ENCODE peak calls at places on chromosomes 5 and 9, in four cellular contexts. O is HL-60, S is lung, V is uterus. N is an unnamed sample.
A peak's percentile ranks its signal among the peaks of the same experiment; 100 is the strongest.

GRCh38 chr9:29078063-29078660 is 1504.9 kb upstream of the C9orf72 start:
- DNase-seq in O (no peak), S (no peak), V (no peak), N (no peak)

GRCh38 chr5:125743939-125744338 is 679.3 kb upstream of the GRAMD2B start:
- DNase-seq in O (no peak), S (no peak), V (no peak), N (no peak)

GRCh38 chr9:24041294-24041693 is 215.3 kb upstream of the ELAVL2 start:
- DNase-seq in O (no peak), S (no peak), V (no peak), N (no peak)

GRCh38 chr5:135448071-135448704 is 1.0 kb upstream of the DCANP1 start:
- DNase-seq in O (no peak), S (no peak), V (no peak), N (no peak)

GRCh38 chr9:38761999-38762398 is 42.1 kb upstream of the FAM240B start:
- DNase-seq in O (no peak), S (no peak), V (no peak), N (no peak)

GRCh38 chr5:26791021-26791420 is 247.4 kb downstream of the CDH9 start:
- DNase-seq in O (no peak), S (no peak), V (no peak), N (no peak)

GRCh38 chr9:130938652-130939404 is at the start of gene FIBCD1:
- DNase-seq in O (peak; percentile 59), S (no peak), V (no peak), N (no peak)

GRCh38 chr5:59685806-59686205 is 207.7 kb downstream of the PDE4D start:
- DNase-seq in O (no peak), S (no peak), V (no peak), N (no peak)

GRCh38 chr9:108562176-108562575 is 293.6 kb downstream of the ACTL7B start:
- DNase-seq in O (no peak), S (no peak), V (no peak), N (no peak)

GRCh38 chr9:95815961-95816360 is 59.5 kb upstream of the ERCC6L2 start:
- DNase-seq in O (no peak), S (no peak), V (no peak), N (no peak)

GRCh38 chr9:2340046-2340760 is 281.4 kb upstream of the VLDLR start:
- DNase-seq in O (no peak), S (no peak), V (no peak), N (no peak)

GRCh38 chr9:94819161-94819677 is 92.7 kb downstream of the AOPEP start:
- DNase-seq in O (no peak), S (no peak), V (no peak), N (no peak)

GRCh38 chr9:1941989-1942388 is 73.2 kb upstream of the SMARCA2 start:
- DNase-seq in O (no peak), S (no peak), V (no peak), N (no peak)

GRCh38 chr5:1380011-1380817 is 35.3 kb upstream of the CLPTM1L start:
- DNase-seq in O (peak; percentile 5), S (peak; percentile 69), V (no peak), N (peak; percentile 48)
- TF ChIP-seq CTCF in O (no peak), S (peak; percentile 33), V (peak; percentile 32), N (peak; percentile 62)

GRCh38 chr5:150653145-150653761 is 7.8 kb upstream of the MYOZ3 start:
- DNase-seq in O (no peak), S (no peak), V (no peak), N (no peak)
- TF ChIP-seq CTCF in O (no peak), S (no peak), V (no peak), N (no peak)

DNA sequence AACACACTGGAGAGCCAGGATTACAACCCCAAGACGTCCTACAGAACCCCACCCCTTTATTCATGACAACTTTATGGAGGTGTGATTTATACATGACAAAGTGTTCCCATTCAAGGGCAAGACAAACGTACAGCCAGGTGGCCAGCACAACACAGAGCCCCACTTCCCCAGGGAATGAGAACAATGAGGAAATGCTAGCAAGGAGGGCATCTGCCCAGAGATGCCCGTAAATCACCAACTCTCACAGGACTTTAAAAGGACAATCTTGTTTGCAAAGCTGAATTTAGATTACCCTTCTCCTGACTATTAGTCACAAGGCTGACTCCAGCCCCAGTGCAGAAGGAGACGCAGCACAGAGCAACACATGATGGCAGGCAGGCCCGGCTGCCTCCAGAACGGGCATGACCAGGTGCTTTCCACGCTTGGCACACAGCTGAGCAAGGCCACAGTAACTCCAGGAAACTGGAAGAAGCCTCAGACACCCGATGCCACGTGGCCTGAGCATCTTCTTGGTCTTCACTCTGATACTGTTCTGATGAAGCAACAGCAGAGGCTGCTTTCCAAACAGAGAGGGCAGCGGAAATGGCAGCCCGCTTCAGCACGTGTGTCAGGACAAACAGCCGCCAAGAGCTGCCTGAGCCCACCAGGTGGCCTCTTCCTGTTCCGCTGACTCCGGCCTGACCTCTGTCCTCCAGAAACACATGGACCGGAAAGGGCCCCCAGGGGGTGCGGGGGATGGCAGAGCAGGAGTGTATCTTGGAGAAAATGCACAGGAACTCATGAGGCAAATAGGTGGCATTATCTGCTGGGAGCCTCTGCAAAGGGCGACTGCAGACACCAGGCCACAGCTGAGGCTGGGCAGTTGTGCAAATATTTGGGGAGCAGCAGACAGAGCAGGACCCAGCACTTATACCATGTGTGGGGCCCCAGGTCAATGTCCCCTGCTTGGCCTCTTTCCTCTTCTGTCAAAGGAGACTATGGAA is 51.3 kb downstream of the ROR2 start:
- DNase-seq in O (peak; percentile 82), S (no peak), V (peak; percentile 67), N (peak; percentile 32)
- TF ChIP-seq CTCF in O (no peak), S (no peak), V (no peak), N (no peak)

GRCh38 chr9:105116047-105116868 is 128.2 kb upstream of the SLC44A1 start:
- DNase-seq in O (no peak), S (no peak), V (no peak), N (no peak)

GRCh38 chr9:105118646-105119045 is 125.8 kb upstream of the SLC44A1 start:
- DNase-seq in O (no peak), S (no peak), V (no peak), N (no peak)

GRCh38 chr9:105119166-105119565 is 125.3 kb upstream of the SLC44A1 start:
- DNase-seq in O (no peak), S (no peak), V (no peak), N (no peak)

GRCh38 chr9:105114956-105115728 is 129.3 kb upstream of the SLC44A1 start:
- DNase-seq in O (peak; percentile 88), S (peak; percentile 51), V (peak; percentile 17), N (no peak)

DNA sequence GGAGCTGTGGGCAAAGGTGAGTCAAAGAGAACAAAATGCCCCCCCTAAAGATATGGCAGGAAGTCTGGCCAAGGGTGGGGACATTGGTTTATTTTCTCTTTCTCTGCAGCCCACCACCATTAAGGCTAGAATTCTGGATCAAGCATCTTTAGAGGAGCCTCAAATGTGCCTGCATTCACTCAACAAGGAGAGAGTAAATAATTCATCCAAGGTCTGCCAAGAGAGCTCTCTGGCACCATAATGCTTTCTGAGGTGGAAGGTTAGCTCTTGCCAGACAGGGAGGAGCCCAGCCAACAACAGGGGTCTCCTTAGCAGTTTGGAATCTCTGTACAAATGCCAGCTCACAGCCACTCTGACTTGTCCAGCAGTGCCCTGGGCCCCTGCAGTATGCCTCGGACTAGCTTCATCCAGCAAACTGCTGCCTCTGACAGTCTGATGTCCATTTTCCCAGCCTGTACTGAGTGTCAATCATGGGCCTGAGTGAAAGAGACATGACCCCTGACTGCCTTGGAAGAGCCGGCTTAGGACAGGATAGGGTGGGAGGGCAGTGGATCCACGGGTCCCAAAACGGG is 127.3 kb upstream of the SLC44A1 start:
- DNase-seq in O (no peak), S (no peak), V (no peak), N (no peak)
- TF ChIP-seq CTCF in O (no peak), S (no peak), V (no peak), N (no peak)

DNA sequence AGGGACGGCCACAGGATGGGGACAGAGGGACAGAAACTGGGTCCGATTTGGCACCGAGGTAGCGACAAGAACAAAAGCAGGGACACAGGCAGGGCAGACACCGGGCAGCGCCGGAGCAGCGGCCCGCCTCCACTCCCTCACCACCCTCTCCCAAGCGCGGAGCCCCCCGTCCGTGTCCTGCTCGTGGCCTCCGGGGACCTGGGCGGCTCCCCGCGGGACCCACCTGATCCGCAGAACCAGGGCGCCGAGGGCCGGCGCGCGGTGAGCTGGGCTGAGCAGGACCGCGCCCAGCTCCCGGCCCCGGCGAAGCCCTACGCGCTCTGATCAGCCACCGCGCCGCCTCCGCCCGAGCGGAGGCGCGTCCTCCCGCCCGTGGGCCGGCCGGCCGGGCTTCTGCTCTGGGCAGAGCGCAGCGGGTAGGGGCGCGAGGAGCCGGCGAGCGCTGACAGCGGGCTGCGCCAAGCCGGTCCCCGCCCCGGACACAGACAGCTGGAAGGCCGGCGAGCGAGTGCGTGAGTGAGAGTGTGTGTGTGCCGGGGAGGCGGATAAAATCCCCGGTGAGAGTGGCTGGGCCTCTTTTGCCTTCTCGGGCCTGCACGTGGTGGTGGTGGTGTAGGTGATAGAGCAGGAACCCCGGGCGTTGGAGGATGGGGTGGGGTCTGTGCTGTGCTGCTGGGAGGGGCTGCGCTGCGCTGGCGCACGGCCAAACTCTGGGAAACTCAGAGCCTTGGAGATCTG is at the start of gene GGTA1:
- DNase-seq in O (no peak), S (peak; percentile 58), V (peak; percentile 48), N (peak; percentile 26)
- TF ChIP-seq CTCF in O (no peak), S (no peak), V (no peak), N (no peak)

DNA sequence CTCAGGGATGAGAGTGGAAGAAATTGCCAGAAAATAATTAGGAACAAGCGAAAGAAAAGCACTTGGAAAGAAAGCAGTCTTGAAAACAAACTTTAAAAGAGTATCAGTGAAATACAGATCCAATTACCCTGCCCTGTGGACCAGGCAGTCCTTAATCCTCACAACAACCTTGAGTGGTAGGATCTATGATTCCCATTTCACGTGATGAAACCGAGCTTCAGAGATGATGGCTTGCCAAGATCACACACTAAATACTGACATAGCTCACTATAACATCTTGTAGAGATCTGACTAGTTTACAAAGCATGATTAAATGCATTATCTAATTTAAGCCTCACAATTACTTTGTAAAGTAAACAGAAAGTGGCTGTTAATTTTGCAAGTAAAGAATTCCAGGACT is 55.5 kb upstream of the ABCA1 start:
- DNase-seq in O (no peak), S (no peak), V (no peak), N (no peak)
- TF ChIP-seq CTCF in O (no peak), S (no peak), V (no peak), N (no peak)

GRCh38 chr9:19637084-19637483 is 151.8 kb downstream of the SLC24A2 start:
- DNase-seq in O (no peak), S (no peak), V (no peak), N (no peak)

GRCh38 chr9:19640023-19640422 is 148.8 kb downstream of the SLC24A2 start:
- DNase-seq in O (no peak), S (no peak), V (no peak), N (no peak)

GRCh38 chr9:19642256-19642655 is 146.6 kb downstream of the SLC24A2 start:
- DNase-seq in O (no peak), S (no peak), V (no peak), N (no peak)

GRCh38 chr9:19643875-19644274 is 145.0 kb downstream of the SLC24A2 start:
- DNase-seq in O (no peak), S (no peak), V (no peak), N (no peak)

DNA sequence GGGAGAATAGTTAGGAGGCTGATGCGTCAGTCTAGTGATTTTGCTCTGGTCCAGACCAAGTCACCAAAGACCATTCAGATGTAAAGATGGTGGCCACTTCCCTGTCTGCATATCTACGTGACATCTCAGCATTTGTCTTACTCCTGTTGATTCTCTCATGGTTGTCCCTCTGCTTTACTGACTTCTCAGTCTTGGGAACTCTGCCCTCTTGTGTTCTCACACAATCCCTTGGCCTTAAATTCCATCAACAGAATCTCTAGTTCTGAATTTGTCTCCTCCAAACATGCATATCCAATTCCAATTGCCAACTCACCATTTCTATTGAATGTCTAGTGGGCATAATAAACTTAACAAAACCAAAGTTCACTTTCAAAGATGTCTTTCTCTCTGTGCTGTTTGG is 147.8 kb downstream of the SLC24A2 start:
- DNase-seq in O (no peak), S (no peak), V (no peak), N (no peak)
- TF ChIP-seq CTCF in O (no peak), S (no peak), V (no peak), N (no peak)